ENCODE peak calls at places on chromosomes 11 and 22, in seven cellular contexts. T is CD4-positive, CD25-positive, alpha-beta regulatory T cell; J is choroid plexus epithelial cell; H is kidney; C is activated naive CD4-positive, alpha-beta T cell treated with anti-CD3 and anti-CD28 coated beads, Interleukin-2, amount 10 ng/mL, durations not matched to agents 7 days and 5 days; P is neuronal stem cell; V is esophagus squamous epithelium. N is an unnamed sample.

GRCh38 chr11:50187220-50187619 is 154.5 kb downstream of the OR4C45 start:
- DNase-seq in T (no peak), J (no peak), H (no peak), C (no peak), P (no peak), V (no peak), N (no peak)

GRCh38 chr22:20442485-20443284 is 5.1 kb upstream of the SCARF2 start:
- DNase-seq in T (no peak), J (no peak), H (no peak), C (peak; percentile 18), P (no peak), V (no peak), N (no peak)

GRCh38 chr11:130652671-130653335 is 204.4 kb downstream of the ADAMTS15 start:
- DNase-seq in T (no peak), J (peak; percentile 98), H (no peak), C (no peak), P (no peak), V (no peak), N (no peak)

GRCh38 chr22:23750744-23751440 is at the start of gene ZNF70:
- DNase-seq in T (peak; percentile 88), J (peak; percentile 79), H (peak; percentile 97), C (peak; percentile 87), P (peak; percentile 83), V (peak; percentile 29), N (peak; percentile 85)

GRCh38 chr22:48554893-48555552 is 1272.7 kb downstream of the BRD1 start:
- DNase-seq in T (no peak), J (no peak), H (no peak), C (no peak), P (no peak), V (no peak), N (no peak)

GRCh38 chr11:11306855-11307254 is 46.2 kb downstream of the CSNK2A3 start:
- DNase-seq in T (no peak), J (peak; percentile 7), H (no peak), C (no peak), P (no peak), V (no peak), N (no peak)

GRCh38 chr11:84887055-84887629 is 740.0 kb downstream of the DLG2 start:
- DNase-seq in T (no peak), J (peak; percentile 31), H (no peak), C (no peak), P (no peak), V (no peak), N (no peak)

GRCh38 chr11:19244084-19244483 is 3.3 kb upstream of the E2F8 start:
- DNase-seq in T (no peak), J (peak; percentile 48), H (no peak), C (no peak), P (no peak), V (no peak), N (no peak)

GRCh38 chr11:64489831-64490441 is 101.1 kb upstream of the SLC22A12 start:
- DNase-seq in T (peak; percentile 9), J (peak; percentile 47), H (peak; percentile 85), C (peak; percentile 60), P (peak; percentile 77), V (no peak), N (peak; percentile 44)

GRCh38 chr11:131073167-131073566 is 156.9 kb upstream of the SNX19 start:
- DNase-seq in T (no peak), J (no peak), H (no peak), C (no peak), P (no peak), V (no peak), N (no peak)

GRCh38 chr22:45919504-45920286 is 57.3 kb downstream of the WNT7B start:
- DNase-seq in T (no peak), J (no peak), H (no peak), C (no peak), P (no peak), V (no peak), N (no peak)

GRCh38 chr11:95341246-95341645 is 110.2 kb upstream of the SESN3 start:
- DNase-seq in T (no peak), J (no peak), H (no peak), C (no peak), P (no peak), V (no peak), N (no peak)

GRCh38 chr11:126993599-126993998 is 7.0 kb downstream of the KIRREL3 start:
- DNase-seq in T (no peak), J (no peak), H (no peak), C (no peak), P (no peak), V (no peak), N (no peak)